ENCODE peak calls at places on chromosomes 12 and 14, in nine cellular contexts. O, U, N, F, R, J, E, T and D are unnamed samples.

GRCh38 chr12:124005736-124006581 is 32.9 kb downstream of the ZNF664 start:
- DNase-seq in O (no peak), U (no peak), N (peak; percentile 26), F (no peak), R (no peak), J (peak; percentile 9), E (no peak), T (no peak), D (no peak)

GRCh38 chr14:31941487-31941886 is 135.6 kb upstream of the ARHGAP5 start:
- DNase-seq in O (no peak), U (no peak), N (no peak), F (no peak), R (no peak), J (no peak), E (no peak), T (no peak), D (no peak)

GRCh38 chr14:99348816-99349609 is 77.0 kb upstream of the BCL11B start:
- DNase-seq in O (no peak), U (no peak), N (no peak), F (no peak), R (no peak), J (no peak), E (no peak), T (no peak), D (no peak)

GRCh38 chr12:6570264-6570887 is 2.3 kb upstream of the NOP2 start:
- DNase-seq in O (peak; percentile 25), U (peak; percentile 61), N (peak; percentile 42), F (no peak), R (peak; percentile 52), J (peak; percentile 42), E (peak; percentile 90), T (no peak), D (no peak)

GRCh38 chr12:47270782-47271664 is 191.3 kb upstream of the AMIGO2 start:
- DNase-seq in O (peak; percentile 91), U (no peak), N (no peak), F (no peak), R (no peak), J (peak; percentile 37), E (no peak), T (no peak), D (peak; percentile 99)

GRCh38 chr14:51294951-51295350 is 54.9 kb downstream of the TMX1 start:
- DNase-seq in O (no peak), U (no peak), N (no peak), F (no peak), R (no peak), J (no peak), E (no peak), T (no peak), D (no peak)

GRCh38 chr12:114340231-114340630 is 65.7 kb downstream of the TBX5 start:
- DNase-seq in O (no peak), U (no peak), N (no peak), F (no peak), R (no peak), J (no peak), E (no peak), T (no peak), D (no peak)

GRCh38 chr12:54028324-54029201 is at the start of gene HOXC6:
- DNase-seq in O (peak; percentile 42), U (no peak), N (peak; percentile 77), F (no peak), R (no peak), J (no peak), E (no peak), T (peak; percentile 36), D (peak; percentile 35)

GRCh38 chr14:38950676-38951075 is 152.4 kb downstream of the SEC23A start:
- DNase-seq in O (no peak), U (no peak), N (no peak), F (no peak), R (no peak), J (no peak), E (no peak), T (no peak), D (no peak)

GRCh38 chr14:26896447-26896846 is 298.6 kb upstream of the NOVA1 start:
- DNase-seq in O (peak; percentile 89), U (no peak), N (no peak), F (no peak), R (no peak), J (no peak), E (no peak), T (no peak), D (no peak)

GRCh38 chr14:91873476-91874265 is 6.3 kb upstream of the TC2N start:
- DNase-seq in O (peak; percentile 70), U (no peak), N (no peak), F (peak; percentile 38), R (peak; percentile 50), J (no peak), E (no peak), T (no peak), D (no peak)

GRCh38 chr14:21025374-21026151 is 702 bp upstream of the NDRG2 start:
- DNase-seq in O (no peak), U (peak; percentile 23), N (no peak), F (no peak), R (no peak), J (no peak), E (peak; percentile 77), T (peak; percentile 92), D (no peak)

GRCh38 chr14:20413785-20414117 is 450 bp upstream of the TEP1 start:
- DNase-seq in O (peak; percentile 32), U (no peak), N (peak; percentile 49), F (no peak), R (no peak), J (no peak), E (no peak), T (no peak), D (no peak)

GRCh38 chr14:62329427-62329826 is 567.2 kb downstream of the SNAPC1 start:
- DNase-seq in O (peak; percentile 55), U (no peak), N (no peak), F (no peak), R (no peak), J (no peak), E (no peak), T (no peak), D (peak; percentile 48)